ENCODE peak calls at places on chromosomes 13 and 19, in nine cellular contexts. O, R, G, Z, U, N, V, F and Q are unnamed samples.

GRCh38 chr19:6532244-6532999 is 1.6 kb downstream of the TNFSF9 start:
- DNase-seq in U (no peak), F (no peak), G (no peak), O (no peak), R (no peak), V (no peak), N (no peak), Z (no peak), Q (no peak)

GRCh38 chr19:15937771-15938170 is 3.4 kb upstream of the CYP4F11 start:
- DNase-seq in R (no peak), U (no peak), Z (no peak), F (no peak), N (no peak), O (no peak), V (no peak), G (no peak), Q (no peak)

GRCh38 chr13:110433014-110433413 is 125.9 kb downstream of the COL4A2 start:
- DNase-seq in Z (no peak), F (no peak), R (no peak), V (no peak), N (no peak), O (no peak), U (no peak), G (no peak), Q (no peak)

GRCh38 chr13:34230271-34230670 is 412.3 kb downstream of the RFC3 start:
- DNase-seq in G (no peak), N (no peak), O (no peak), F (no peak), R (no peak), U (no peak), Z (no peak), V (no peak), Q (no peak)

GRCh38 chr19:29489182-29489951 is 36.4 kb upstream of the VSTM2B start:
- DNase-seq in G (no peak), V (peak; percentile 5), Z (no peak), U (no peak), F (no peak), R (no peak), O (no peak), N (no peak), Q (no peak)

GRCh38 chr19:7224995-7225394 is 69.2 kb downstream of the INSR start:
- DNase-seq in F (no peak), R (no peak), G (no peak), N (no peak), U (no peak), V (no peak), Z (no peak), O (no peak), Q (no peak)

GRCh38 chr19:16146112-16146511 is 2.6 kb downstream of the HSH2D start:
- DNase-seq in R (no peak), Z (no peak), V (no peak), F (no peak), N (no peak), U (no peak), O (no peak), G (no peak), Q (no peak)

GRCh38 chr19:6061420-6062130 is 48.7 kb downstream of the RFX2 start:
- DNase-seq in N (no peak), F (peak; percentile 66), R (no peak), U (no peak), O (no peak), G (no peak), V (no peak), Z (no peak), Q (no peak)

GRCh38 chr19:18793144-18794028 is 2.3 kb upstream of the COMP start:
- DNase-seq in G (no peak), V (no peak), F (no peak), Z (no peak), U (no peak), N (no peak), O (no peak), R (no peak), Q (no peak)

GRCh38 chr19:42120276-42121010 is 11.8 kb downstream of the POU2F2 start:
- DNase-seq in O (no peak), U (no peak), V (no peak), Z (no peak), R (no peak), N (no peak), F (no peak), G (no peak), Q (no peak)

GRCh38 chr19:11617207-11618062 is 20.2 kb downstream of the ZNF627 start:
- DNase-seq in F (no peak), N (no peak), R (no peak), Z (no peak), G (no peak), O (no peak), U (no peak), V (no peak), Q (no peak)

GRCh38 chr19:45824531-45825262 is 9.6 kb upstream of the RSPH6A start:
- DNase-seq in Z (no peak), R (no peak), G (no peak), N (no peak), V (no peak), O (no peak), F (no peak), U (no peak), Q (no peak)

GRCh38 chr19:3509566-3509989 is 3.5 kb downstream of the FZR1 start:
- DNase-seq in N (no peak), U (no peak), F (no peak), V (no peak), R (peak; percentile 49), G (no peak), O (no peak), Z (no peak), Q (no peak)

GRCh38 chr19:12956446-12957388 is at the start of gene GADD45GIP1:
- DNase-seq in U (peak; percentile 79), N (no peak), Z (peak; percentile 93), O (no peak), G (peak; percentile 62), R (peak; percentile 87), V (peak; percentile 71), F (peak; percentile 81), Q (peak; percentile 59)

GRCh38 chr13:20969182-20969581 is 66.6 kb upstream of the XPO4 start:
- DNase-seq in U (no peak), N (no peak), V (no peak), O (no peak), F (no peak), R (no peak), G (no peak), Z (no peak), Q (no peak)

GRCh38 chr19:22595918-22596341 is 38.2 kb upstream of the ZNF492 start:
- DNase-seq in O (no peak), N (no peak), F (peak; percentile 72), V (no peak), G (no peak), R (no peak), Z (no peak), U (no peak), Q (no peak)

GRCh38 chr19:16608290-16608704 is 19.7 kb downstream of the MED26 start:
- DNase-seq in R (no peak), U (no peak), Z (no peak), O (peak; percentile 57), V (no peak), N (peak; percentile 88), F (peak; percentile 70), G (no peak), Q (peak; percentile 29)

GRCh38 chr13:48562296-48563066 is 29.6 kb upstream of the RCBTB2 start:
- DNase-seq in V (no peak), U (peak; percentile 81), F (no peak), N (no peak), R (peak; percentile 31), G (peak; percentile 47), Z (no peak), O (no peak), Q (no peak)

GRCh38 chr13:38223093-38223492 is 126.6 kb upstream of the UFM1 start:
- DNase-seq in Z (peak; percentile 49), O (no peak), V (no peak), U (no peak), N (no peak), R (no peak), F (no peak), G (no peak), Q (no peak)

GRCh38 chr13:33281951-33282595 is 3.5 kb downstream of the STARD13 start:
- DNase-seq in V (no peak), Z (no peak), O (no peak), N (no peak), F (no peak), G (no peak), U (no peak), R (no peak), Q (peak; percentile 62)

GRCh38 chr13:111437417-111437816 is 117.0 kb downstream of the TEX29 start:
- DNase-seq in R (no peak), V (no peak), G (no peak), O (no peak), U (no peak), Z (no peak), F (no peak), N (no peak), Q (no peak)

GRCh38 chr13:24148414-24149305 is 11.9 kb upstream of the SPATA13 start:
- DNase-seq in G (no peak), N (peak; percentile 98), R (no peak), U (no peak), Z (no peak), F (no peak), V (no peak), O (peak; percentile 83), Q (peak; percentile 70)

GRCh38 chr13:41137241-41137640 is 4.6 kb upstream of the KBTBD6 start:
- DNase-seq in U (no peak), O (no peak), V (no peak), Z (no peak), N (no peak), F (no peak), G (no peak), R (no peak), Q (no peak)

GRCh38 chr13:74000906-74001305 is 133.3 kb downstream of the KLF12 start:
- DNase-seq in O (no peak), N (no peak), R (no peak), Z (no peak), U (no peak), V (no peak), G (no peak), F (no peak), Q (no peak)

GRCh38 chr13:44243198-44243852 is 130.3 kb upstream of the SERP2 start:
- DNase-seq in N (no peak), G (no peak), R (no peak), O (no peak), F (no peak), V (peak; percentile 81), Z (peak; percentile 61), U (no peak), Q (no peak)

GRCh38 chr19:49552749-49553148 is 24.9 kb downstream of the RCN3 start:
- DNase-seq in N (no peak), G (no peak), Z (no peak), V (no peak), F (no peak), O (no peak), R (no peak), U (peak; percentile 70), Q (no peak)

GRCh38 chr19:12723383-12723642 is 419 bp downstream of the TNPO2 start:
- DNase-seq in V (no peak), G (no peak), U (no peak), O (no peak), R (no peak), F (no peak), N (no peak), Z (peak; percentile 59), Q (no peak)

GRCh38 chr19:56567274-56568120 is at the start of gene ZNF470:
- DNase-seq in U (peak; percentile 80), V (peak; percentile 94), Z (peak; percentile 92), R (peak; percentile 90), G (peak; percentile 77), O (peak; percentile 51), F (peak; percentile 94), N (peak; percentile 46), Q (peak; percentile 57)

GRCh38 chr13:95300625-95301134 is 571 bp downstream of the ABCC4 start:
- DNase-seq in G (no peak), O (no peak), R (peak; percentile 50), U (no peak), N (no peak), V (peak; percentile 27), Z (peak; percentile 56), F (peak; percentile 52), Q (no peak)

GRCh38 chr19:28542394-28543243 is 670.3 kb downstream of the UQCRFS1 start:
- DNase-seq in Z (no peak), U (no peak), V (no peak), R (no peak), F (no peak), G (no peak), O (no peak), N (no peak), Q (no peak)

GRCh38 chr13:90696254-90696653 is 651.2 kb upstream of the MIR17HG start:
- DNase-seq in V (no peak), G (no peak), O (no peak), U (no peak), F (no peak), Z (no peak), R (no peak), N (no peak), Q (no peak)